ENCODE peak calls at places on chromosomes 16 and 17, in ten cellular contexts. W is lung; U is body of pancreas; X is COLO829; R is EL; Z is amniotic stem cell; I is HepG2; E is CD4-positive, alpha-beta memory T cell; H is iris pigment epithelial cell; O is cardiac fibroblast. D is an unnamed sample.

GRCh38 chr16:56589141-56590039 is at the start of gene MT3:
- DNase-seq in H (no peak), E (no peak), O (peak; percentile 11), U (peak; percentile 25), R (peak; percentile 37), X (no peak), I (no peak), W (no peak), Z (no peak), D (no peak)

GRCh38 chr17:72578817-72579470 is 458.1 kb downstream of the SOX9 start:
- DNase-seq in I (peak; percentile 65), H (no peak), E (no peak), W (no peak), X (peak; percentile 72), O (no peak), R (no peak), U (no peak), Z (no peak), D (no peak)

GRCh38 chr17:59669411-59669810 is 37.8 kb downstream of the PTRH2 start:
- DNase-seq in Z (no peak), X (no peak), H (no peak), I (no peak), R (no peak), E (no peak), U (no peak), W (no peak), O (no peak), D (no peak)

GRCh38 chr17:79650861-79651260 is 40.0 kb upstream of the RBFOX3 start:
- DNase-seq in I (no peak), U (no peak), O (no peak), W (no peak), E (no peak), R (no peak), H (no peak), Z (no peak), X (no peak), D (no peak)

GRCh38 chr17:29566473-29567361 is at the start of gene ABHD15:
- DNase-seq in O (peak; percentile 48), X (no peak), R (peak; percentile 76), I (peak; percentile 35), U (peak; percentile 82), Z (no peak), E (peak; percentile 58), H (peak; percentile 71), W (peak; percentile 71), D (peak; percentile 81)

GRCh38 chr16:58098207-58099096 is 30.7 kb downstream of the CFAP20 start:
- DNase-seq in U (no peak), Z (no peak), O (peak; percentile 30), I (no peak), W (no peak), H (peak; percentile 50), R (peak; percentile 84), X (no peak), E (no peak), D (peak; percentile 97)

GRCh38 chr16:72467157-72467759 is 295.3 kb upstream of the PMFBP1 start:
- DNase-seq in E (no peak), H (peak; percentile 68), I (peak; percentile 69), U (peak; percentile 18), Z (peak; percentile 18), X (no peak), W (no peak), O (peak; percentile 79), R (peak; percentile 38), D (peak; percentile 7)

GRCh38 chr16:87956169-87956770 is 5.0 kb downstream of the BANP start:
- DNase-seq in W (no peak), Z (no peak), H (peak; percentile 74), R (peak; percentile 47), E (peak; percentile 79), I (no peak), O (peak; percentile 70), U (peak; percentile 62), X (no peak), D (no peak)

GRCh38 chr17:45705123-45706009 is 78.8 kb upstream of the CRHR1 start:
- DNase-seq in W (no peak), H (peak; percentile 17), O (peak; percentile 58), X (no peak), U (peak; percentile 9), Z (no peak), I (peak; percentile 77), E (no peak), R (peak; percentile 49), D (peak; percentile 19)

GRCh38 chr16:21167360-21167759 is 8.9 kb downstream of the LDAF1 start:
- DNase-seq in E (no peak), W (no peak), O (peak; percentile 97), I (no peak), H (peak; percentile 95), X (no peak), R (peak; percentile 95), U (no peak), Z (no peak), D (peak; percentile 26)

GRCh38 chr16:67212766-67213165 is 13.8 kb downstream of the ELMO3 start:
- DNase-seq in R (no peak), Z (no peak), E (no peak), W (no peak), X (no peak), U (no peak), H (no peak), I (no peak), O (no peak), D (no peak)

GRCh38 chr16:88945473-88945872 is 31.5 kb downstream of the CBFA2T3 start:
- DNase-seq in Z (no peak), I (no peak), R (no peak), W (no peak), E (no peak), X (no peak), O (no peak), H (no peak), U (no peak), D (no peak)

GRCh38 chr16:23131841-23132576 is 17.2 kb downstream of the USP31 start:
- DNase-seq in Z (no peak), I (no peak), H (peak; percentile 28), E (no peak), X (no peak), W (no peak), U (no peak), O (peak; percentile 56), R (no peak), D (no peak)

GRCh38 chr16:57358527-57359095 is at the start of gene CCL22:
- DNase-seq in X (no peak), W (no peak), E (no peak), Z (no peak), R (no peak), U (no peak), O (no peak), H (no peak), I (no peak), D (no peak)

GRCh38 chr17:17377071-17377487 is 73.9 kb downstream of the NT5M start:
- DNase-seq in E (no peak), H (no peak), I (no peak), X (no peak), R (no peak), O (no peak), Z (no peak), W (no peak), U (no peak), D (no peak)

GRCh38 chr16:67902831-67903230 is 9.8 kb downstream of the PSKH1 start:
- DNase-seq in I (no peak), R (no peak), W (no peak), O (no peak), Z (no peak), X (no peak), E (no peak), H (no peak), U (no peak), D (no peak)

GRCh38 chr16:85221810-85222150 is 109.5 kb upstream of the CIBAR2 start:
- DNase-seq in X (no peak), E (no peak), U (no peak), W (no peak), H (no peak), R (no peak), O (no peak), I (no peak), Z (no peak), D (no peak)

GRCh38 chr16:49855822-49856740 is at the start of gene ZNF423:
- DNase-seq in W (no peak), X (no peak), Z (no peak), O (no peak), H (no peak), U (no peak), R (no peak), E (no peak), I (no peak), D (no peak)

GRCh38 chr17:43338886-43339516 is 59.8 kb upstream of the ARL4D start:
- DNase-seq in W (peak; percentile 73), X (no peak), U (peak; percentile 80), O (peak; percentile 63), Z (peak; percentile 25), I (peak; percentile 51), E (peak; percentile 45), H (peak; percentile 28), R (peak; percentile 61), D (peak; percentile 28)

GRCh38 chr16:68470461-68471150 is 22.3 kb upstream of the SMPD3 start:
- DNase-seq in E (no peak), W (no peak), H (no peak), R (no peak), I (no peak), O (no peak), X (no peak), U (peak; percentile 65), Z (no peak), D (no peak)